ENCODE peak calls at places on chromosome 4, in ten cellular contexts. I is mammary epithelial cell; U is SJSA1; Z is CD8-positive, alpha-beta memory T cell; P is tibial artery; V is Karpas-422; M is HepG2; X is upper lobe of right lung; F is naive thymus-derived CD4-positive, alpha-beta T cell; H is breast epithelium. R is an unnamed sample.
A peak's percentile ranks its signal among the peaks of the same experiment; 100 is the strongest.

GRCh38 chr4:177118596-177118995 is 191.1 kb upstream of the NEIL3 start:
- DNase-seq in I (peak; percentile 62), U (no peak), Z (no peak), P (peak; percentile 42), V (no peak), M (no peak), X (no peak), F (no peak), H (no peak), R (no peak)

GRCh38 chr4:187993827-187994226 is 1.7 kb upstream of the ZFP42 start:
- DNase-seq in I (no peak), U (no peak), Z (no peak), P (no peak), V (peak; percentile 56), M (no peak), X (no peak), F (no peak), H (no peak), R (no peak)

GRCh38 chr4:189940178-189941004 is at the start of gene FRG1:
- DNase-seq in I (peak; percentile 95), U (peak; percentile 97), Z (peak; percentile 95), P (peak; percentile 89), V (peak; percentile 93), M (peak; percentile 88), X (peak; percentile 98), F (peak; percentile 97), H (peak; percentile 96), R (peak; percentile 98)

GRCh38 chr4:106587558-106587957 is 219.0 kb upstream of the GIMD1 start:
- DNase-seq in I (peak; percentile 82), U (peak; percentile 81), Z (no peak), P (no peak), V (no peak), M (no peak), X (no peak), F (no peak), H (no peak), R (no peak)

GRCh38 chr4:137735561-137736104 is 203.3 kb upstream of the PCDH18 start:
- DNase-seq in I (no peak), U (no peak), Z (no peak), P (no peak), V (no peak), M (no peak), X (peak; percentile 20), F (no peak), H (no peak), R (no peak)

GRCh38 chr4:144733566-144733965 is 87.6 kb downstream of the HHIP start:
- DNase-seq in I (no peak), U (no peak), Z (no peak), P (no peak), V (no peak), M (no peak), X (no peak), F (no peak), H (no peak), R (no peak)

GRCh38 chr4:186067757-186068385 is 1.1 kb upstream of the TLR3 start:
- DNase-seq in I (peak; percentile 32), U (peak; percentile 38), Z (no peak), P (peak; percentile 54), V (peak; percentile 73), M (peak; percentile 67), X (peak; percentile 71), F (no peak), H (no peak), R (peak; percentile 21)

GRCh38 chr4:54586343-54586953 is 71.3 kb upstream of the KIT start:
- DNase-seq in I (peak; percentile 64), U (no peak), Z (no peak), P (no peak), V (no peak), M (no peak), X (no peak), F (no peak), H (no peak), R (no peak)

DNA sequence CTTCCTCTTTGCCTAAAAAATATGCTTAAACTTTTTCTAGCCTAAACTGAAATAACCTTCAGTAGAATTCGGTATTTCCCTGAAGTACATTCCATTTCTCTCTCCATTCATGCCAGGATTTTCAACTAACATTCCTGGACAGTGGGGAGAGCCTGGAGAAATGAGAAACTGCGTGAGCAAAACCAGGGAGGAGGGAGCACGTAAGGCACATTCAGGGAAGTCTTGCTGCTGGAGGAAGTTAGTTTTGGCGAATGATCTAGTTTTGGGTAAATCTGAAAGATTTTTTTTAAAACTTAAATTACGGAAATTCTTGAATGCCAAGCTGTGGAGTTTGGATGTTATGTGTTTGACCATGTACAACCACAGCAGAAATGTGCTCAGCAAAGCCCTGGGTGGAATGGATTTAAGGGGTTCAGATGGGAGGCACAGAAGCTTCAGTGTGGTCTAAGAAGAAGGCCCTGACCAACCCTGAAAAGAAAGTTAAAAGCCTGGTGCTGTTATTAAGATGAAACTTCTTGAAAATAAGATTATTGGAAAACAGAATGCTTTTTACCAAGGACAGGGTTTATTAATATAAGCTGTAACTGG is 347.8 kb downstream of the ANK2 start:
- DNase-seq in I (no peak), U (peak; percentile 42), Z (no peak), P (no peak), V (peak; percentile 38), M (no peak), X (no peak), F (no peak), H (no peak), R (no peak)
- H3K4me3 ChIP-seq in I (no peak overlapping the region), U (no peak overlapping the region), Z (no peak overlapping the region), P (no peak overlapping the region), V (no peak overlapping the region), M (peak overlapping the region; percentile 45), X (no peak overlapping the region), F (no peak overlapping the region), H (peak overlapping the region; percentile 30), R (no peak overlapping the region)

GRCh38 chr4:169208090-169208455 is 62.7 kb downstream of the SH3RF1 start:
- DNase-seq in I (no peak), U (no peak), Z (no peak), P (no peak), V (no peak), M (peak; percentile 23), X (no peak), F (no peak), H (no peak), R (no peak)

GRCh38 chr4:169207436-169208089 is 63.2 kb downstream of the SH3RF1 start:
- DNase-seq in I (no peak), U (no peak), Z (no peak), P (no peak), V (no peak), M (no peak), X (no peak), F (no peak), H (no peak), R (no peak)

GRCh38 chr4:169202878-169203277 is 67.9 kb downstream of the SH3RF1 start:
- DNase-seq in I (no peak), U (no peak), Z (no peak), P (no peak), V (no peak), M (no peak), X (no peak), F (no peak), H (no peak), R (no peak)

GRCh38 chr4:169203891-169204290 is 66.9 kb downstream of the SH3RF1 start:
- DNase-seq in I (no peak), U (no peak), Z (no peak), P (no peak), V (no peak), M (no peak), X (no peak), F (no peak), H (no peak), R (no peak)

DNA sequence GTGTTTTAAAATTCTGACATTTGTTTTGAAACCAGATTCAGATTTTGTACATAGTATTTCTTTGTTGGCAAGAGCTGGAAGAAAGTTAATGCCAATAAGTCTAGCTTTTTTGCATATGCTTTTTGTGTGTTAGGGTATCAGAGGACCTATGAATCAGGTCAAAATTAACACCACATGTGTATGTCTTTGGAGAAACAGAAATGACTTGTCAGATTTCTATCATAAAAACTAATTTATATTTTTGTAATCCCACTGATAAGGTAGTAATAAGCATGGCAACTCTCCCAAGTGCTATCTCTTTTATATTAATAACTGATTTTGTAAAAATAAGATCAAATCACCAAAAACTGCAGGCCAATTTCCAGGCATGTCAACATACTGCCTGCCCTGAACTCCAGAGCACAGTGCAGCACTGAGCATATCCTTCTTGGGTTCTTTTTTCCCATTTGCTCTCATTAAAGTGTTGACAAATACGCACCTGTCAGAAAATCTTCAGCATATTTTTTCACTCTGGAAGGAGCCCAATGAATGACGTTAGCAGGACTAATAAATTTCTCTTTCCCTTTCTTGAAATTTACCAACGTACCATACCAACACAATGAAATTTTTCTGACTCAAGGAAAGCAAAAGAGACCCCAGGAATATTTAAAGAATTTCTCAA is 65.5 kb downstream of the SH3RF1 start:
- DNase-seq in I (no peak), U (no peak), Z (no peak), P (no peak), V (no peak), M (no peak), X (no peak), F (no peak), H (no peak), R (no peak)
- H3K9me3 ChIP-seq in I (no peaks in the 10 kb centered on the region), U (no peaks in the 10 kb centered on the region), Z (no peaks in the 10 kb centered on the region), P (no peaks in the 10 kb centered on the region), V (no peaks in the 10 kb centered on the region), M (no peaks in the 10 kb centered on the region), X (no peaks in the 10 kb centered on the region), F (no peaks in the 10 kb centered on the region), H (no peaks in the 10 kb centered on the region), R (no peaks in the 10 kb centered on the region)

GRCh38 chr4:25062098-25062497 is 31.4 kb upstream of the LGI2 start:
- DNase-seq in I (no peak), U (no peak), Z (no peak), P (no peak), V (no peak), M (no peak), X (no peak), F (no peak), H (no peak), R (no peak)
- H3K27ac ChIP-seq in I (no peak overlapping the region), U (no peak overlapping the region), Z (no peak overlapping the region), P (no peak overlapping the region), V (no peak overlapping the region), M (no peak overlapping the region), X (no peak overlapping the region), F (no peak overlapping the region), H (no peak overlapping the region), R (no peak overlapping the region)

GRCh38 chr4:110183643-110184042 is 14.8 kb downstream of the ELOVL6 start:
- DNase-seq in I (no peak), U (peak; percentile 14), Z (no peak), P (no peak), V (no peak), M (no peak), X (no peak), F (no peak), H (no peak), R (no peak)

GRCh38 chr4:110184791-110185155 is 13.6 kb downstream of the ELOVL6 start:
- DNase-seq in I (no peak), U (no peak), Z (no peak), P (no peak), V (no peak), M (no peak), X (no peak), F (no peak), H (no peak), R (no peak)

GRCh38 chr4:110183058-110183457 is 15.4 kb downstream of the ELOVL6 start:
- DNase-seq in I (no peak), U (no peak), Z (no peak), P (no peak), V (no peak), M (no peak), X (no peak), F (no peak), H (no peak), R (no peak)

GRCh38 chr4:110188113-110188512 is 10.3 kb downstream of the ELOVL6 start:
- DNase-seq in I (no peak), U (no peak), Z (no peak), P (no peak), V (no peak), M (no peak), X (no peak), F (no peak), H (no peak), R (no peak)

DNA sequence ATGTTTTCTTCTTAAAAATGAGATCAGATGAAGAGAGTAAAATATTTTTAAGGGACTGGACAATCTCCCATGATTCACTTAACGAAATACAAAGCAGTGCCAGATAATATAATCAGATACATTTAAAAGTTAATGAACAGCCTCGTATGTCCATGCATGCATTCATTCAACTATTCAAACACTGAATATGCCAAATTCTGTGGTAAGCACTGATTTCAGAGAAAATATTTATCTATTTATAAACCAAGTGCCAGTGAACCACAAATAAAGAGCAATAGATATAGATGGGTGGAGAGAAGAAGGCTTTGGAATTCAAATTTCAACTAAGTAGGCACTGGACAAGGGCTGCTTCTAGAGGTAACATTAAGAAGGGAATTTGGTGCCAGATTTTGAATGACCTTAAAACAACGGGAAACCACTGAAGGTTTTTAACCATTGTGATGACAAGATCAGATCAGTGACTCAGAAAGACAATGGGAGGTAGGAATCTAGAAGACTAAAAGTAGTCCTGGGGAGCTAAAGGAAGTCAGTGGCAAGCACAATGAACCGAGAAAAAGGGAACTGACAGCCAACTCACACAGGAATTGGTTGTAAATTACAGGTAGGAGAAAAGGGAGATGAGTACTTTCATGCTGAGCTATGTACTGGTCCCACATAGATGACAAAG is 14.2 kb downstream of the ELOVL6 start:
- DNase-seq in I (peak; percentile 39), U (peak; percentile 23), Z (no peak), P (no peak), V (no peak), M (no peak), X (no peak), F (no peak), H (no peak), R (no peak)
- H3K4me3 ChIP-seq in I (no peak overlapping the region), U (no peak overlapping the region), Z (no peak overlapping the region), P (no peak overlapping the region), V (no peak overlapping the region), M (no peak overlapping the region), X (no peak overlapping the region), F (no peak overlapping the region), H (no peak overlapping the region), R (no peak overlapping the region)